ENCODE peak calls at places on chromosomes 5 and 9, in ten cellular contexts. Q is stomach, U is transverse colon, F is breast epithelium, Z is HCT116, V is upper lobe of left lung, W is HepG2, B is SK-N-MC, K is sigmoid colon, E is K562. H is an unnamed sample.

GRCh38 chr5:15702102-15702501 is 202.1 kb downstream of the FBXL7 start:
- DNase-seq in V (no peak), E (no peak), B (no peak), Q (no peak), F (no peak), K (no peak), Z (no peak), W (peak; percentile 3), U (no peak), H (no peak)

GRCh38 chr9:15480028-15480427 is 30.7 kb downstream of the PSIP1 start:
- DNase-seq in W (peak; percentile 24), F (no peak), U (no peak), K (no peak), Q (no peak), E (no peak), Z (no peak), B (no peak), V (no peak), H (no peak)

GRCh38 chr5:62937661-62938558 is 359.3 kb downstream of the LRRC70 start:
- DNase-seq in E (no peak), W (peak; percentile 58), Z (no peak), K (no peak), F (no peak), B (no peak), V (no peak), U (no peak), Q (no peak), H (no peak)

GRCh38 chr5:96175090-96175489 is 213.4 kb upstream of the ELL2 start:
- DNase-seq in U (no peak), F (no peak), B (no peak), K (no peak), Z (peak; percentile 33), W (no peak), Q (no peak), E (no peak), V (no peak), H (no peak)

GRCh38 chr5:165457854-165458481 is 1952.5 kb downstream of the MAT2B start:
- DNase-seq in V (no peak), W (no peak), Q (no peak), F (no peak), Z (no peak), U (no peak), K (no peak), E (no peak), B (peak; percentile 34), H (no peak)

GRCh38 chr5:1776831-1777230 is 22.8 kb downstream of the MRPL36 start:
- DNase-seq in K (peak; percentile 45), E (no peak), Z (no peak), B (no peak), V (no peak), F (no peak), W (no peak), U (no peak), Q (no peak), H (no peak)

GRCh38 chr5:180632768-180633167 is 16.6 kb downstream of the FLT4 start:
- DNase-seq in F (no peak), W (no peak), Q (no peak), Z (no peak), U (no peak), E (no peak), K (peak; percentile 57), V (peak; percentile 52), B (no peak), H (no peak)

GRCh38 chr5:58412932-58413331 is 47.0 kb downstream of the PLK2 start:
- DNase-seq in V (no peak), E (no peak), Z (no peak), F (no peak), B (no peak), U (no peak), K (no peak), Q (no peak), W (no peak), H (no peak)

GRCh38 chr5:84729326-84729725 is 344.6 kb upstream of the EDIL3 start:
- DNase-seq in B (no peak), F (no peak), Q (no peak), K (no peak), U (no peak), Z (no peak), W (no peak), E (no peak), V (no peak), H (no peak)

DNA sequence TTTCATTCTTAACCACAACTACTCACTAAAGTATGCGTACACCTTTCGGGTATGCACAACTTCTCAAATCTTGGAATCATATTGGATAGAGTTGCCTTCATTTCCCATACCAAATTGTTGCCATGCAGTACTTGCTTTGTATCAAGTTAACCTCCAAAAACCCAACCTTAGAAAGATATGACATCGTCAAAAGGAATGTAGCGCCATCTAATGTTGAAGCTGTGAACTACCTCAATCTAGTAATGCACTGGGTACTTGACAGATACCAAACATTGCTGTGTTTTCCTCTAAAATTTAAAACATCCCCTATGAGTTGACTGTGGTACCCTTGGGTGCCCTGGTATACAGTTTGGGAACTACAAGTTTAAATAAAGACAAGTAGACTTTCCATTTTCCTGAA is 318.4 kb downstream of the ARL15 start:
- DNase-seq in U (no peak), K (no peak), E (no peak), W (no peak), F (no peak), Z (no peak), Q (no peak), V (no peak), B (no peak), H (no peak)
- H3K9me3 ChIP-seq in U (no peaks in the 10 kb centered on the region), K (no peaks in the 10 kb centered on the region), E (no peaks in the 10 kb centered on the region), W (no peaks in the 10 kb centered on the region), F (no peaks in the 10 kb centered on the region), Z (no peaks in the 10 kb centered on the region), Q (no peaks in the 10 kb centered on the region), V (no peaks in the 10 kb centered on the region), B (no peaks in the 10 kb centered on the region), H (no peaks in the 10 kb centered on the region)

GRCh38 chr9:92493741-92494387 is 11.6 kb upstream of the ASPN start:
- DNase-seq in Q (no peak), F (no peak), K (no peak), E (no peak), B (no peak), W (no peak), Z (no peak), V (no peak), U (no peak), H (no peak)

GRCh38 chr9:92489209-92489608 is 6.9 kb upstream of the ASPN start:
- DNase-seq in F (no peak), Q (no peak), W (no peak), V (no peak), B (no peak), U (no peak), K (no peak), E (no peak), Z (no peak), H (no peak)

GRCh38 chr9:92496401-92496800 is 14.1 kb upstream of the ASPN start:
- DNase-seq in Z (no peak), F (no peak), B (no peak), V (no peak), Q (no peak), E (no peak), U (no peak), W (no peak), K (no peak), H (no peak)

GRCh38 chr9:92492781-92493401 is 10.6 kb upstream of the ASPN start:
- DNase-seq in U (no peak), K (no peak), V (no peak), W (no peak), Q (no peak), B (no peak), Z (no peak), F (no peak), E (no peak), H (no peak)
- TF ChIP-seq POLR2AphosphoS5 in U (no peak), K (no peak), V (no peak), W (no peak), Q (no peak), B (no peak), Z (no peak), F (no peak), E (no peak), H (no peak)

DNA sequence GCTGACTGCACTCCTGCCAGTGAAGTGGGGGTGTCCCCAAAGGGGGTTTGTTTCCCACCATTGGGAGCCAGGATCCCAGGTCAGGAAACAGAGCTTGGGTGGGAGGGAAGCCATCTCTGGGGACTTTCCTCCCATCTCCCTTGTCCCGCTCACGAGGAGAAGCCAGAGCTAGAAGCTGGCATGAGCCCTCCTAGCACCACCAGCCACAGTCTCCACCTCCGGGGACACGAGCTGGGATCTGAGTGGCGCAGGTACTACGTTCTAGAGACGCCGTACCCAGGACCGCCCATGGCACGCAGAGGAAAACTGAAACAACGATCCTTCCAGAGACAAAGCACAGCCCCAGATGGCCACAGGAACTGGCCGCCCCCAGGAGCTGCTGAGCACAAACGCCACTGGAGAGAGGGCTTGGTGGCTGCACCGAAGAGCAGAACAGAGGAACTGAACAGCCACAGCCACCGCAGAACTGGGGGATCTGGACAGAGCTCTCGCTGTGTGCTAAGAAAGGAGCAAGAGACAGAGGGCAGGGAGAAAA is 29.8 kb downstream of the ADAMTS2 start:
- DNase-seq in V (no peak), Z (no peak), K (peak; percentile 58), B (no peak), F (no peak), U (no peak), E (no peak), Q (no peak), W (no peak), H (no peak)
- H3K9me3 ChIP-seq in V (no peaks in the 10 kb centered on the region), Z (no peaks in the 10 kb centered on the region), K (no peaks in the 10 kb centered on the region), B (no peaks in the 10 kb centered on the region), F (peaks cover 7% of the 10 kb centered on the region), U (no peaks in the 10 kb centered on the region), E (no peaks in the 10 kb centered on the region), Q (no peaks in the 10 kb centered on the region), W (no peaks in the 10 kb centered on the region), H (no peaks in the 10 kb centered on the region)

GRCh38 chr5:72246239-72246580 is 73.8 kb downstream of the MRPS27 start:
- DNase-seq in E (peak; percentile 52), V (no peak), K (no peak), Z (no peak), W (no peak), F (no peak), U (no peak), Q (no peak), B (no peak), H (no peak)
- TF ChIP-seq POLR2AphosphoS5 in E (no peak), V (no peak), K (peak; percentile 47), Z (no peak), W (no peak), F (no peak), U (peak; percentile 4), Q (no peak), B (no peak), H (no peak)

DNA sequence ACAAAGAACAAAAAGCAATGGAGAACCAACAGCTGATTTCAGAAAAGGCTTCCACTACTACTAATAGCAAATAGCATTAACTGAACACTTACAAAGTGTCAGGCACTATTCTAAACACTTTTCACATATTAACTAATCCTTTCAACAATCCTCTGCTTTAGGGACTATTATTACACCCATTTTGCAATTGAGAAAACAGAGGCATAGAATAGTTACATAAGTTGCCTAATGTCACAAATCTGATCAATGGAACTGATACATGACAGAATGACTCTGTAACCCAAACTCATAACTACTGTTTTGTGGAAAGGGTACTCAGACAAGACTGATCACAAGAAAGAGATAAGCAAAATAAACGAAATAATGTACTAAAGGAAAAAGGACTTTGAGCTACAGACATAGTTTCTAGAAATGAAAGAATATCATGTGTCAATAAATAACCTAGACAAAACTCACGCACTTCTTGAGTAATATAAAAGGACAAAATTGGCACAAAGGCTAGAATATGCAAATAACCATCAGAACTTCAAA is 31.3 kb downstream of the ABHD17B start:
- DNase-seq in Z (no peak), K (no peak), E (no peak), U (no peak), F (no peak), V (no peak), Q (no peak), W (peak; percentile 31), B (no peak), H (no peak)
- H3K9me3 ChIP-seq in Z (peaks cover 23% of the 10 kb centered on the region), K (peaks cover 9% of the 10 kb centered on the region), E (peaks cover 8% of the 10 kb centered on the region), U (peaks cover 42% of the 10 kb centered on the region), F (peaks cover 45% of the 10 kb centered on the region), V (peaks cover 32% of the 10 kb centered on the region), Q (peaks cover 19% of the 10 kb centered on the region), W (peaks cover 20% of the 10 kb centered on the region), B (peaks cover 17% of the 10 kb centered on the region), H (no peaks in the 10 kb centered on the region)

H was measured in prostate gland.